ENCODE peak calls at places on chromosomes 13 and 19, in seven cellular contexts. O is foreskin fibroblast, X is activated B cell treated with CpG ODN at 0.5 μM for 24 hours, U is progenitor cell of endocrine pancreas, V is colonic mucosa, I is Calu3, Z is lower lobe of right lung. A is an unnamed sample.

GRCh38 chr13:27044837-27045570 is 126.6 kb downstream of the USP12 start:
- DNase-seq in O (no peak), X (no peak), U (no peak), V (no peak), I (no peak), Z (no peak), A (no peak)

GRCh38 chr19:24065865-24066604 is 21.0 kb upstream of the ZNF254 start:
- DNase-seq in O (no peak), X (no peak), U (no peak), V (no peak), I (no peak), Z (no peak), A (no peak)

GRCh38 chr13:46647514-46648065 is 94.6 kb downstream of the LRCH1 start:
- DNase-seq in O (no peak), X (no peak), U (no peak), V (no peak), I (no peak), Z (no peak), A (no peak)

GRCh38 chr13:39073983-39074382 is 35.7 kb downstream of the NHLRC3 start:
- DNase-seq in O (no peak), X (no peak), U (no peak), V (no peak), I (no peak), Z (no peak), A (no peak)

GRCh38 chr13:77863037-77863630 is 55.5 kb downstream of the EDNRB start:
- DNase-seq in O (no peak), X (no peak), U (no peak), V (no peak), I (no peak), Z (no peak), A (no peak)

GRCh38 chr13:105956891-105957290 is 578.6 kb downstream of the EFNB2 start:
- DNase-seq in O (no peak), X (no peak), U (no peak), V (no peak), I (no peak), Z (no peak), A (no peak)

GRCh38 chr13:25046274-25046984 is 49.5 kb upstream of the PABPC3 start:
- DNase-seq in O (peak; percentile 11), X (no peak), U (no peak), V (no peak), I (no peak), Z (no peak), A (no peak)

GRCh38 chr19:19083413-19084178 is 19.8 kb downstream of the SLC25A42 start:
- DNase-seq in O (no peak), X (no peak), U (no peak), V (no peak), I (no peak), Z (peak; percentile 78), A (no peak)

GRCh38 chr19:35955881-35956634 is 19.9 kb downstream of the LRFN3 start:
- DNase-seq in O (peak; percentile 7), X (no peak), U (no peak), V (no peak), I (no peak), Z (no peak), A (no peak)

GRCh38 chr13:91270031-91270430 is 77.5 kb upstream of the MIR17HG start:
- DNase-seq in O (no peak), X (no peak), U (no peak), V (no peak), I (no peak), Z (no peak), A (no peak)

GRCh38 chr13:89490661-89491060 is 1819.5 kb downstream of the SLITRK5 start:
- DNase-seq in O (no peak), X (no peak), U (no peak), V (no peak), I (no peak), Z (no peak), A (no peak)

GRCh38 chr13:49315756-49316481 is 68.2 kb downstream of the CDADC1 start:
- DNase-seq in O (no peak), X (no peak), U (no peak), V (no peak), I (no peak), Z (no peak), A (no peak)

GRCh38 chr19:1361601-1362384 is 21.9 kb upstream of the NDUFS7 start:
- DNase-seq in O (peak; percentile 79), X (no peak), U (no peak), V (no peak), I (no peak), Z (no peak), A (no peak)

GRCh38 chr13:41500501-41500900 is 43.2 kb downstream of the RGCC start:
- DNase-seq in O (peak; percentile 23), X (no peak), U (no peak), V (no peak), I (no peak), Z (no peak), A (no peak)

GRCh38 chr19:56619131-56619530 is 23.8 kb upstream of the SMIM17 start:
- DNase-seq in O (no peak), X (no peak), U (no peak), V (no peak), I (no peak), Z (no peak), A (no peak)

GRCh38 chr13:112690242-112690943 is 555 bp downstream of the ATP11A start:
- DNase-seq in O (peak; percentile 67), X (peak; percentile 33), U (peak; percentile 36), V (peak; percentile 47), I (no peak), Z (peak; percentile 73), A (no peak)

GRCh38 chr13:96900992-96901391 is 93.3 kb downstream of the OXGR1 start:
- DNase-seq in O (no peak), X (no peak), U (no peak), V (no peak), I (no peak), Z (no peak), A (no peak)

GRCh38 chr13:26280295-26280694 is 26.4 kb downstream of the CDK8 start:
- DNase-seq in O (peak; percentile 89), X (no peak), U (no peak), V (no peak), I (no peak), Z (no peak), A (no peak)

GRCh38 chr19:33248104-33248503 is 22.5 kb upstream of the SLC7A10 start:
- DNase-seq in O (no peak), X (no peak), U (no peak), V (no peak), I (no peak), Z (peak; percentile 41), A (no peak)

GRCh38 chr19:45952691-45953505 is 20.8 kb downstream of the NOVA2 start:
- DNase-seq in O (peak; percentile 75), X (no peak), U (peak; percentile 70), V (peak; percentile 39), I (peak; percentile 59), Z (no peak), A (no peak)

DNA sequence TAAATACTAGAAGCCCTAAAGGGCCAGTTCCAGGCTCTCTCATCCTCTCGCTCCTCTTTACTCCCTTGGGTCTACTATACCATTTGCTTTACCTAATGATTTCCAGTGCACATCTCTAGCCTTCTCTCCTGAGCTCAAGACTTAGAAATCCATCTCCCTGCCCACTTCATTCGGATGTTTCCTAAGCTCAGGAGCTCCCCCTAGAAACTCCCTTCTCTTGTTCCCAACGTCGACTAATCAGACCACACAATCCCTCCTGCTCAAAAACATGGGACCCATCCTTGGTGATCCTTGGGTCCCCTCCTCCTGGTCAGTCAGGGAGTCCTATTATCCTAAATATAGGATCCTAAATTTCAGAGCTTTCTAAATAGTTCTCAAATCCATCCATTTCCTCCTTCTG is 21.1 kb upstream of the STK24 start:
- DNase-seq in O (no peak), X (no peak), U (no peak), V (no peak), I (no peak), Z (no peak), A (no peak)
- TF ChIP-seq CTCF in O (peak; percentile 23), X (no peak), U (no peak), V (no peak), I (no peak), Z (peak; percentile 22), A (no peak)

GRCh38 chr13:99982021-99982740 is 597 bp downstream of the ZIC2 start:
- DNase-seq in O (peak; percentile 55), X (no peak), U (no peak), V (no peak), I (no peak), Z (no peak), A (peak; percentile 72)

GRCh38 chr13:99979453-99980200 is 2.0 kb upstream of the ZIC2 start:
- DNase-seq in O (no peak), X (no peak), U (peak; percentile 21), V (peak; percentile 20), I (no peak), Z (no peak), A (no peak)

GRCh38 chr13:99981115-99982020 is at the start of gene ZIC2:
- DNase-seq in O (peak; percentile 55), X (no peak), U (no peak), V (no peak), I (peak; percentile 8), Z (no peak), A (peak; percentile 84)

GRCh38 chr13:99978781-99979452 is 2.7 kb upstream of the ZIC2 start:
- DNase-seq in O (no peak), X (no peak), U (peak; percentile 9), V (peak; percentile 24), I (no peak), Z (no peak), A (no peak)

GRCh38 chr13:99980201-99981114 is 1.1 kb upstream of the ZIC2 start:
- DNase-seq in O (peak; percentile 82), X (no peak), U (peak; percentile 45), V (peak; percentile 79), I (peak; percentile 62), Z (no peak), A (peak; percentile 85)
- TF ChIP-seq CTCF in O (no peak), X (no peak), U (peak; percentile 14), V (no peak), I (no peak), Z (no peak), A (no peak)

GRCh38 chr19:40444181-40445005 is at the start of gene SERTAD3:
- DNase-seq in O (peak; percentile 98), X (peak; percentile 98), U (peak; percentile 97), V (peak; percentile 98), I (peak; percentile 100), Z (peak; percentile 99), A (peak; percentile 99)
- TF ChIP-seq CTCF in O (no peak), X (no peak), U (no peak), V (no peak), I (no peak), Z (peak; percentile 16), A (peak; percentile 24)

DNA sequence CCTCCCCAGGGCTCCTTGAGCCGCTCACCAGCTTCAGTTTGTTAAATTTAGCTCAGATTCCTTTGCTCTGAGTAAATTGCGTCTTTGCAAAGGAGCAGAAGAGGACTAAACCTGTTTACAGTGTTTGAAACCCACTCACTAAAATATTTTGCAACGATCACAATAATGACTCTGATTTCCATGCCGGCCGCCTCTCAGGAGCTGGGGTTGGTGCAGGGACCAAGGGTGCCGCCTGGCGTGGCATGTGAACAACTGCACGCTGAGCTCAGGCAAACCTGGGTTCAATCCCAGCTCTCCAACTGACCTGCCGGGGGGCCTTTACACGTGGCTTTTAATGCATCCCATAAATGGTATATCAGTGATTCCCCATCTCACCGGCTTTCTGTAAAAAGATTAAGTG is 68.7 kb upstream of the CACNA1A start:
- DNase-seq in O (peak; percentile 40), X (no peak), U (no peak), V (no peak), I (no peak), Z (no peak), A (no peak)
- TF ChIP-seq CTCF in O (peak; percentile 33), X (no peak), U (peak; percentile 37), V (no peak), I (no peak), Z (no peak), A (peak; percentile 58)

GRCh38 chr19:15737722-15738121 is at the start of gene OR10H3:
- DNase-seq in O (no peak), X (no peak), U (no peak), V (no peak), I (no peak), Z (no peak), A (no peak)

GRCh38 chr19:15740785-15741184 is 3.0 kb downstream of the OR10H3 start:
- DNase-seq in O (no peak), X (no peak), U (no peak), V (no peak), I (no peak), Z (no peak), A (no peak)
- TF ChIP-seq CTCF in O (no peak), X (no peak), U (no peak), V (no peak), I (no peak), Z (no peak), A (no peak)

A was measured in type B pancreatic cell.